ENCODE peak calls at places on chromosomes 7 and 10, in eight cellular contexts. N is substantia nigra; R is HEK293T; S is AG08396; P is NCI-H1092; I is head of caudate nucleus; G is activated naive CD4-positive, alpha-beta T cell treated with anti-CD3 and anti-CD28 coated beads for 36 hours; M is activated T-cell treated with anti-CD3 and anti-CD28 coated beads for 1 hour. C is an unnamed sample.

GRCh38 chr10:63237396-63237795 is 104.3 kb downstream of the NRBF2 start:
- DNase-seq in P (no peak), S (no peak), M (no peak), N (no peak), G (no peak), R (no peak), I (no peak), C (no peak)

GRCh38 chr7:155456772-155457543 is 971 bp upstream of the EN2 start:
- DNase-seq in G (peak; percentile 45), M (no peak), N (peak; percentile 38), I (peak; percentile 82), P (peak; percentile 83), S (peak; percentile 69), R (peak; percentile 99), C (peak; percentile 88)

GRCh38 chr7:84529480-84530205 is 335.1 kb upstream of the SEMA3A start:
- DNase-seq in G (no peak), M (no peak), S (peak; percentile 25), P (no peak), R (peak; percentile 16), I (no peak), N (no peak), C (no peak)

GRCh38 chr7:122305475-122306319 is 1.1 kb upstream of the FEZF1 start:
- DNase-seq in G (no peak), I (no peak), N (no peak), R (peak; percentile 51), M (no peak), P (no peak), S (no peak), C (no peak)

GRCh38 chr7:102874966-102875365 is 37.8 kb upstream of the LRRC17 start:
- DNase-seq in M (no peak), G (no peak), R (no peak), P (no peak), N (no peak), S (no peak), I (no peak), C (no peak)

GRCh38 chr7:148753224-148753623 is 54.5 kb downstream of the CUL1 start:
- DNase-seq in N (no peak), G (no peak), S (no peak), I (no peak), R (no peak), P (no peak), M (no peak), C (no peak)

GRCh38 chr10:97724341-97724941 is 10.9 kb downstream of the MARVELD1 start:
- DNase-seq in M (no peak), R (no peak), I (no peak), N (no peak), S (no peak), G (no peak), P (no peak), C (no peak)

GRCh38 chr7:111392976-111393762 is 169.1 kb downstream of the IMMP2L start:
- DNase-seq in P (no peak), R (no peak), G (no peak), N (no peak), M (no peak), S (no peak), I (no peak), C (no peak)

GRCh38 chr7:108503112-108504026 is 22.6 kb downstream of the PNPLA8 start:
- DNase-seq in G (no peak), S (no peak), N (no peak), P (no peak), R (no peak), M (no peak), I (no peak), C (no peak)

GRCh38 chr7:74579800-74580685 is 77.5 kb upstream of the GTF2I start:
- DNase-seq in G (no peak), N (no peak), S (peak; percentile 58), I (no peak), M (no peak), P (no peak), R (no peak), C (no peak)

GRCh38 chr10:48289652-48290238 is 15.2 kb upstream of the FRMPD2 start:
- DNase-seq in M (peak; percentile 27), P (peak; percentile 11), G (peak; percentile 53), N (no peak), I (peak; percentile 68), R (peak; percentile 72), S (peak; percentile 56), C (peak; percentile 77)

GRCh38 chr10:117346574-117346973 is 28.7 kb downstream of the PDZD8 start:
- DNase-seq in P (no peak), M (no peak), N (no peak), G (no peak), R (no peak), S (no peak), I (no peak), C (no peak)

GRCh38 chr7:86733783-86734182 is 90.1 kb downstream of the GRM3 start:
- DNase-seq in G (no peak), M (no peak), I (no peak), N (no peak), S (no peak), R (no peak), P (no peak), C (no peak)

GRCh38 chr7:7897509-7897908 is 71.1 kb upstream of the GLCCI1 start:
- DNase-seq in S (no peak), R (no peak), G (no peak), P (no peak), M (no peak), N (no peak), I (no peak), C (no peak)

GRCh38 chr7:11228515-11228914 is 254.8 kb downstream of the PHF14 start:
- DNase-seq in R (no peak), P (peak; percentile 38), I (no peak), N (no peak), S (no peak), M (no peak), G (no peak), C (no peak)

GRCh38 chr10:112246-112645 is 23.0 kb upstream of the ZMYND11 start:
- DNase-seq in P (no peak), M (no peak), I (no peak), N (no peak), S (no peak), R (no peak), G (no peak), C (no peak)

GRCh38 chr7:19565602-19566001 is 143.2 kb downstream of the POLR1F start:
- DNase-seq in G (no peak), R (no peak), P (no peak), N (no peak), S (no peak), I (no peak), M (no peak), C (no peak)

GRCh38 chr7:107939472-107940145 is 48.6 kb downstream of the DLD start:
- DNase-seq in P (no peak), G (no peak), N (no peak), I (no peak), S (peak; percentile 29), M (no peak), R (no peak), C (no peak)

GRCh38 chr10:971150-971542 is 17.1 kb upstream of the GTPBP4 start:
- DNase-seq in M (no peak), P (no peak), S (no peak), I (no peak), G (no peak), N (no peak), R (no peak), C (peak; percentile 5)

GRCh38 chr10:130214431-130214830 is 78.2 kb downstream of the GLRX3 start:
- DNase-seq in N (no peak), P (no peak), I (no peak), S (no peak), G (no peak), M (no peak), R (no peak), C (no peak)

GRCh38 chr7:137109966-137110930 is 233.3 kb downstream of the PTN start:
- DNase-seq in M (no peak), N (no peak), I (no peak), R (no peak), P (no peak), S (peak; percentile 31), G (no peak), C (no peak)

GRCh38 chr7:67618569-67619543 is 622.2 kb downstream of the TYW1 start:
- DNase-seq in S (no peak), M (no peak), R (peak; percentile 25), I (peak; percentile 8), N (no peak), G (no peak), P (peak; percentile 80), C (no peak)

GRCh38 chr7:157674027-157674714 is 337.4 kb downstream of the DNAJB6 start:
- DNase-seq in S (no peak), R (no peak), G (no peak), N (no peak), P (no peak), I (no peak), M (no peak), C (no peak)

C was measured in midbrain.